ENCODE peak calls at places on chromosomes 11 and 22, in five cellular contexts. A is NCI-H510A, Z is lung, E is activated T-helper 1 cell treated with Interleukin-2 at 50 U/mL for 16 hours, F is H1. M is an unnamed sample.

GRCh38 chr22:47460870-47461269 is 698.4 kb downstream of the TBC1D22A start:
- DNase-seq in A (no peak), Z (no peak), E (no peak), F (no peak), M (no peak)

GRCh38 chr11:113563766-113564165 is 88.6 kb upstream of the DRD2 start:
- DNase-seq in A (no peak), Z (no peak), E (no peak), F (no peak), M (no peak)

GRCh38 chr11:45455536-45455935 is 169.4 kb upstream of the SYT13 start:
- DNase-seq in A (no peak), Z (no peak), E (no peak), F (no peak), M (no peak)

GRCh38 chr22:45742866-45743450 is 71.3 kb downstream of the ATXN10 start:
- DNase-seq in A (peak), Z (peak), E (no peak), F (no peak), M (no peak)

GRCh38 chr11:67732045-67732787 is 57.8 kb upstream of the ALDH3B2 start:
- DNase-seq in A (peak), Z (no peak), E (peak), F (no peak), M (peak)

GRCh38 chr22:29195964-29196666 is 9.6 kb upstream of the EMID1 start:
- DNase-seq in A (no peak), Z (no peak), E (no peak), F (no peak), M (no peak)

GRCh38 chr22:48802576-48802975 is 1025.1 kb downstream of the BRD1 start:
- DNase-seq in A (no peak), Z (no peak), E (no peak), F (no peak), M (no peak)

GRCh38 chr11:130211781-130212401 is 52.3 kb downstream of the ST14 start:
- DNase-seq in A (no peak), Z (peak), E (no peak), F (no peak), M (no peak)

GRCh38 chr11:124942446-124943202 is 6.8 kb upstream of the HEPACAM start:
- DNase-seq in A (no peak), Z (no peak), E (no peak), F (no peak), M (no peak)

GRCh38 chr11:65493367-65494176 is 5.3 kb upstream of the MALAT1 start:
- DNase-seq in A (peak), Z (peak), E (no peak), F (no peak), M (no peak)

GRCh38 chr11:32088117-32088941 is 2.5 kb upstream of the RCN1 start:
- DNase-seq in A (no peak), Z (peak), E (no peak), F (no peak), M (no peak)

GRCh38 chr11:72897506-72897905 is 83.3 kb downstream of the ATG16L2 start:
- DNase-seq in A (no peak), Z (no peak), E (no peak), F (no peak), M (no peak)

GRCh38 chr11:85685820-85686459 is at the start of gene CCDC89:
- DNase-seq in A (peak), Z (peak), E (no peak), F (no peak), M (no peak)

GRCh38 chr22:39396797-39397195 is 2.8 kb upstream of the TAB1 start:
- DNase-seq in A (no peak), Z (no peak), E (no peak), F (no peak), M (no peak)

GRCh38 chr11:90288207-90288821 is 65.5 kb upstream of the CHORDC1 start:
- DNase-seq in A (no peak), Z (no peak), E (no peak), F (no peak), M (no peak)

GRCh38 chr22:35839811-35840739 is 122.4 kb downstream of the APOL5 start:
- DNase-seq in A (peak), Z (peak), E (no peak), F (peak), M (no peak)

GRCh38 chr11:12404461-12404860 is 27.1 kb downstream of the PARVA start:
- DNase-seq in A (no peak), Z (no peak), E (no peak), F (no peak), M (no peak)

GRCh38 chr11:3860360-3860759 is 4.9 kb downstream of the STIM1 start:
- DNase-seq in A (no peak), Z (no peak), E (no peak), F (no peak), M (no peak)

GRCh38 chr22:46149493-46149997 is 781 bp upstream of the PPARA start:
- DNase-seq in A (peak), Z (peak), E (peak), F (no peak), M (peak)